ENCODE peak calls at places on chromosomes 11 and 22, in seven cellular contexts. C is mesenchymal stem cell; B is kidney epithelial cell; A is GM23248; X is effector memory CD4-positive, alpha-beta T cell; L is body of pancreas; K is transverse colon. J is an unnamed sample. For H3K36me3, the result is how much of the 10 kb centered on the place peaks cover.

GRCh38 chr11:45097721-45098493 is 48.5 kb upstream of the PRDM11 start:
- DNase-seq in B (no peak), X (no peak), L (peak), A (peak), C (peak), K (peak), J (peak)

GRCh38 chr22:26579331-26579886 is 10.5 kb downstream of the TPST2 start:
- DNase-seq in C (no peak), B (no peak), X (peak), A (no peak), K (peak), L (no peak), J (no peak)

GRCh38 chr11:3091081-3091845 is 34.0 kb upstream of the CARS1 start:
- DNase-seq in A (no peak), X (no peak), L (no peak), B (no peak), C (no peak), K (no peak), J (no peak)

GRCh38 chr11:111982019-111982464 is 43.2 kb upstream of the DLAT start:
- DNase-seq in X (no peak), C (peak), B (peak), A (peak), L (peak), K (peak), J (peak)

GRCh38 chr11:12516387-12517110 is 139.2 kb downstream of the PARVA start:
- DNase-seq in X (no peak), L (no peak), B (no peak), C (no peak), A (no peak), K (no peak), J (no peak)

GRCh38 chr11:45913514-45913913 is 4.2 kb downstream of the PEX16 start:
- DNase-seq in C (no peak), L (no peak), B (no peak), A (no peak), K (no peak), X (no peak), J (no peak)

GRCh38 chr22:31160328-31160978 is 471 bp downstream of the RNF185 start:
- DNase-seq in C (peak), K (peak), X (no peak), L (peak), A (peak), B (no peak), J (no peak)

GRCh38 chr22:50710886-50711285 is 27.1 kb upstream of the ACR start:
- DNase-seq in C (no peak), X (no peak), K (no peak), L (no peak), B (no peak), A (no peak), J (no peak)

GRCh38 chr11:76762867-76763572 is 20.1 kb upstream of the TSKU start:
- DNase-seq in B (no peak), L (no peak), C (no peak), X (no peak), K (no peak), A (no peak), J (peak)

GRCh38 chr22:31393890-31394289 is 5.5 kb upstream of the DRG1 start:
- DNase-seq in K (no peak), B (no peak), L (no peak), X (no peak), A (no peak), C (no peak), J (no peak)

GRCh38 chr22:49934144-49934890 is 15.9 kb downstream of the CRELD2 start:
- DNase-seq in B (no peak), L (peak), A (peak), C (peak), X (peak), K (peak), J (peak)

DNA sequence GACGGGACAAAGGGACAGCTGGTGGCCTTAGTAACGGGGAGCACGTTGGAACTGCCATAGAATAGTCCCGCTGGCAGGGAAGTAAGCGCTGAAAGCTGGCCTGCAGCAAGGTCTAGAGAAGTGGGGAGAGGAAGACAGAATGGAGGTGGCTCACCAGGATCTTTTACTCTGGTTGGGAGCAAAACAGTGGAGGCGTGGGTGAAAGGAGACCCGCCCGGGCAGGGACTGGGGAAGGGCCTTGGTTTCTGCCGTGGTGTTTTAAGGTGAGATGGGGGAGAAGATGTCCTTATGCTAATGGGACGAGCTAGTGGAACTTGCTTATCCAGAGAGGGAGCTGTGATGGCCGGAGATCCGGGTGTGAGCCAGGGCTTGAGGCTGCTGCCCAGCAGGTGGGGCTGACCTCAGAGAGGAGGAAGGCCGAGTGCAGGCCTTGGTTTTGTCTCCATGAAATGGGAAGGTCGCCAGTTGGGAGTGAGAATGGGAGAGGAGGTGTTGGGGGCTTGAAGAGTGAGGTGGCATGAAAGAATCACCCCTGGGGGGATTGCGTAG is 56.4 kb upstream of the CTTN start:
- DNase-seq in K (no peak), B (no peak), A (no peak), L (no peak), X (no peak), C (no peak), J (no peak)
- H3K36me3 ChIP-seq in K (under half), B (under half), A (under half), L (under half), X (half or more), C (half or more), J (under half)

DNA sequence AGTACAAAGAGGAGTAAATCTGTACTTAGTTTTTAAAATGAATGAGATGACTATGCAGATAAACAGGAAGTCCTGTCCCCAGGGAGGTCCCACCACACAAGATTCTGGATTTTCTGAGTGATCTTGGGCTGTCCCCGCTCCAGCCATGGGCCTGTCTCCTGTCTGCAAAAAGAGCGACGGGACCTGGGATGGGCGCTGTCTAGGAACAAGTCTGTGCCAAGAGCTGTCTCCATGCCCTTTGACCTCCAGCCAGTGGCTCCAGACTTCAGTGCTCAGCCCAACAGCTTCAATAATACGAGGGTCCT is 6.0 kb downstream of the CSNK1E start:
- DNase-seq in A (peak), K (no peak), L (no peak), X (no peak), B (no peak), C (peak), J (no peak)
- H3K36me3 ChIP-seq in A (under half), K (under half), L (under half), X (under half), B (under half), C (under half), J (under half)

GRCh38 chr22:19138217-19139000 is 6.0 kb downstream of the ESS2 start:
- DNase-seq in C (no peak), K (no peak), A (no peak), B (no peak), X (no peak), L (no peak), J (no peak)
- H3K36me3 ChIP-seq in C (half or more), K (under half), A (under half), B (under half), X (half or more), L (under half), J (half or more)

GRCh38 chr22:46121523-46122287 is 28.6 kb upstream of the PPARA start:
- DNase-seq in A (peak), L (no peak), X (no peak), C (no peak), B (no peak), K (no peak), J (no peak)

GRCh38 chr22:46121079-46121478 is 29.2 kb upstream of the PPARA start:
- DNase-seq in C (no peak), X (no peak), B (no peak), K (no peak), A (no peak), L (no peak), J (no peak)

GRCh38 chr22:46123694-46124382 is 26.5 kb upstream of the PPARA start:
- DNase-seq in X (no peak), L (no peak), K (no peak), B (no peak), A (peak), C (no peak), J (no peak)

GRCh38 chr22:46122980-46123693 is 27.2 kb upstream of the PPARA start:
- DNase-seq in X (no peak), B (no peak), K (no peak), C (no peak), L (no peak), A (peak), J (no peak)

GRCh38 chr22:46122511-46122971 is 27.8 kb upstream of the PPARA start:
- DNase-seq in B (no peak), K (peak), A (peak), X (peak), L (peak), C (peak), J (no peak)
- H3K36me3 ChIP-seq in B (under half), K (under half), A (under half), X (under half), L (under half), C (under half), J (under half)

GRCh38 chr11:34461215-34461614 is 22.5 kb downstream of the CAT start:
- DNase-seq in L (no peak), C (no peak), K (no peak), A (no peak), B (no peak), X (no peak), J (no peak)

GRCh38 chr11:34457607-34458006 is 18.9 kb downstream of the CAT start:
- DNase-seq in A (no peak), K (no peak), C (no peak), B (no peak), X (no peak), L (no peak), J (no peak)

GRCh38 chr11:34459507-34460162 is 20.9 kb downstream of the CAT start:
- DNase-seq in C (no peak), X (no peak), B (no peak), L (no peak), K (no peak), A (no peak), J (no peak)

GRCh38 chr11:34458566-34458965 is 19.8 kb downstream of the CAT start:
- DNase-seq in K (no peak), X (no peak), C (no peak), B (no peak), A (no peak), L (no peak), J (no peak)

GRCh38 chr11:34460335-34460734 is 21.6 kb downstream of the CAT start:
- DNase-seq in K (no peak), L (no peak), B (no peak), A (no peak), X (no peak), C (no peak), J (no peak)
- H3K36me3 ChIP-seq in K (half or more), L (under half), B (under half), A (half or more), X (half or more), C (half or more), J (under half)